ENCODE peak calls at places on chromosomes 11 and 22, in six cellular contexts. Q is aorta, C is fibroblast of mammary gland, I is breast epithelium, E is lower lobe of right lung, R is bronchial epithelial cell. K is an unnamed sample.

GRCh38 chr11:27507561-27508322 is 1.2 kb upstream of the LIN7C start:
- DNase-seq in I (no peak), E (no peak), C (peak), Q (no peak), R (no peak), K (no peak)

GRCh38 chr22:39417641-39418040 is 18.1 kb downstream of the TAB1 start:
- DNase-seq in Q (no peak), C (no peak), R (no peak), I (no peak), E (no peak), K (no peak)

GRCh38 chr11:40754297-40754696 is 705.2 kb downstream of the LRRC4C start:
- DNase-seq in Q (no peak), C (no peak), I (no peak), E (no peak), R (no peak), K (no peak)

GRCh38 chr22:48740086-48740730 is 1087.5 kb downstream of the BRD1 start:
- DNase-seq in C (no peak), I (no peak), R (no peak), Q (peak), E (no peak), K (no peak)

GRCh38 chr11:122173587-122173986 is 57.6 kb upstream of the BLID start:
- DNase-seq in Q (no peak), E (no peak), C (no peak), R (no peak), I (no peak), K (no peak)

GRCh38 chr11:72562431-72562830 is 111.8 kb downstream of the PDE2A start:
- DNase-seq in R (peak), C (no peak), I (no peak), E (no peak), Q (no peak), K (no peak)

GRCh38 chr22:49954991-49955580 is 5.5 kb upstream of the PIM3 start:
- DNase-seq in C (no peak), E (peak), I (no peak), R (no peak), Q (peak), K (no peak)

GRCh38 chr11:64262271-64263002 is 11.1 kb downstream of the PLCB3 start:
- DNase-seq in E (no peak), Q (no peak), R (no peak), C (no peak), I (no peak), K (no peak)

GRCh38 chr22:43830931-43831560 is 18.9 kb upstream of the EFCAB6 start:
- DNase-seq in Q (no peak), I (no peak), C (no peak), E (peak), R (no peak), K (no peak)

DNA sequence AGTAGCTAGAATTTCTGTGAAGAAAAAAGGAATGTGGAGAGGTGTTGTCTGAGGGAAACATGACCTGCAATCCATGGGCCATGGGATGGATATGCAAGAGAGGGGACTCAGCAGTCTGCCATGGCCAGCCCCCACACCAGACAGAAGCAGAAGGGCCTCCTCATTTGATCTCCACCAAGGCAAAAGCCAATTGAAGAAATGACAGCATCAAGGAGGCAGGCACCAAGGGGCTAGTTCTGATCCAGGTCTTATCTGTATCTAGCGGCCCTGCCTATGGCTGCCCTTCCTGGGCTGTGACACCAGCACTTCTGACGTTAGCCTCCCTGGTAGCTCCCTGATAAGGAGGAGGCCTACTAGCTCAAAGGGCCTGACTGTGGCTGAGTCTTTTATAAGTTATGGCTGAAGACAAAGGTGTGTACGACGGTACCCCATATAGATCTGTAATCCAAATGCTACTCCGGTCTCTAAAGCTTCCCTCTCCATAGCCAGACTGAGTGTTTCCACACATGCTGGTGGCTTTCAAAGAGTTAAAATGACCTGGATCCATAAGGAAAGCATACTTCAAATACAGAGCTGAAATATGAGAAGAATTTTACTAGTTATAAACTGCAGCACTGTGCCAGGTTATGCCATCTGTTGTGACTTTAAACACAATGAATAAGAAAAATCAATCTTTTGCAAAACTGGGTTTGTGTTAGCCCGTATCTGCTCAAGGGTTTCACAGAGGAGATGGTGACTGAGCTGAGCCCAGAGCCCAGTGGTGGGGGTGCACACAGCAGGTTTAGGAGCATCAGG is 34.4 kb downstream of the HIRA start:
- DNase-seq in E (no peak), C (no peak), R (no peak), Q (no peak), I (no peak), K (no peak)
- H3K4me3 ChIP-seq in E (no peak), C (no peak), R (no peak), Q (no peak), I (no peak), K (no peak)

GRCh38 chr22:21003782-21004181 is 1.9 kb upstream of the THAP7 start:
- DNase-seq in C (no peak), E (no peak), R (no peak), I (no peak), Q (no peak), K (no peak)
- H3K4me3 ChIP-seq in C (no peak), E (no peak), R (no peak), I (no peak), Q (no peak), K (no peak)

DNA sequence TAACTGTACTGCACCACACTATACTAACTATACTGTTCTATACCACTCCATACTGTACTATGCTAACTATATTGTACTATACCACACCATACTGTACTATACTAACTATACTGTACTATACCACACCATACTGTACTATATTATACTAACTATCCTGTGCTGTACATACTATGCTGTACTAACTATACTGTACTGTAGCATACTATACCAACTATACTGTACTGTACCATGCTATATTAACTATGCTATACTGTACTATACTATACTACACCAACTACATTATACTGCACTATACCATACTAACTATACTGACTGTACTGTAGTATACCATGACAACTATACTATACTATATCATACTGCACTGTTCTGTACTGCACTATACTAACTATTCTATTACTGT is 30.1 kb downstream of the ELF5 start:
- DNase-seq in R (no peak), C (no peak), Q (no peak), I (no peak), E (no peak), K (no peak)
- H3K4me3 ChIP-seq in R (no peak), C (no peak), Q (no peak), I (no peak), E (no peak), K (no peak)

DNA sequence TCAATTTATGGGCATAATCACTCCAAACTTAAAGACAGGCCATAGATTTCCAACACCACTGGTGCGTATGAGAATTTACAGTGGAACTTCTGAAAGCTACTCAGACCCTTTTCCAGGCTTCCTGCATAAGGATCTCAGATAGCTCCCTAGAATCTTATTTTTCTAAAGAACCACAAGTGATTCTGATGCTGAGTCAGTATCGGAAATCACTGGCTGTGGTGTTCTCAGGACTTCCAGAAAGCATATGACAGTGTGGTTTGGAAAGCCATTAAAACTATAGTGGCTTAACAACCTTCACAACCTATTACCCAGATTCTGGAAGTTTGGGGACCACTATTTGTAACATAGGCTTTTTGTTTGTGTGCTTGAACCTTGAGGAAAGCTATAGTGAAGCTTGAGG is 756.0 kb downstream of the DLG2 start:
- DNase-seq in E (no peak), Q (no peak), R (no peak), C (peak), I (no peak), K (no peak)
- H3K4me3 ChIP-seq in E (no peak), Q (no peak), R (no peak), C (no peak), I (no peak), K (no peak)

DNA sequence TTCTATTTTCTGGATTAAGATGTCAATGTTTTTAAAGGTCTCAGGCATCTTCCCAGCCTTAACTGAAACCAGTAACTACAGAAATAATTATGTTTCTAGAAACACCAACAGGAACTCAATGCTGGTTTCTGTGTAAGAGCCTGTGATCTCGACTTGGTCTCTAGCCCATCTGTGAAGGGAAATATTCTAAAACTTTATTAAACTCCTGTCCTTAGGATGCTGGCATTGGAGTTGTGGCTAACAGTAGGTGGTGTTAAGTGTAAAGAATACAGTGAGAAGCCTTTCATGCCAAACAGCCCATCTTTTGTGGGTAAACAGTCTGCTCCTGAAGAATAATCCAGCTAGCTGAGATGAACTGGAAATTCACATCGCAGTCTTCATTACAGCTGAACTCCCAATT is 133.2 kb downstream of the ADAMTS15 start:
- DNase-seq in E (no peak), I (no peak), C (no peak), R (peak), Q (no peak), K (no peak)
- H3K4me3 ChIP-seq in E (no peak), I (no peak), C (no peak), R (no peak), Q (no peak), K (no peak)

GRCh38 chr11:12863605-12864121 is 145.5 kb upstream of the RASSF10 start:
- DNase-seq in Q (no peak), E (no peak), R (no peak), I (no peak), C (no peak), K (no peak)

GRCh38 chr11:12859872-12860657 is 149.1 kb upstream of the RASSF10 start:
- DNase-seq in E (no peak), R (no peak), I (no peak), C (no peak), Q (no peak), K (no peak)

GRCh38 chr11:12864316-12865156 is 144.6 kb upstream of the RASSF10 start:
- DNase-seq in R (peak), C (no peak), I (no peak), E (no peak), Q (no peak), K (no peak)

GRCh38 chr11:12860827-12861226 is 148.3 kb upstream of the RASSF10 start:
- DNase-seq in C (no peak), R (no peak), I (no peak), Q (no peak), E (no peak), K (no peak)

DNA sequence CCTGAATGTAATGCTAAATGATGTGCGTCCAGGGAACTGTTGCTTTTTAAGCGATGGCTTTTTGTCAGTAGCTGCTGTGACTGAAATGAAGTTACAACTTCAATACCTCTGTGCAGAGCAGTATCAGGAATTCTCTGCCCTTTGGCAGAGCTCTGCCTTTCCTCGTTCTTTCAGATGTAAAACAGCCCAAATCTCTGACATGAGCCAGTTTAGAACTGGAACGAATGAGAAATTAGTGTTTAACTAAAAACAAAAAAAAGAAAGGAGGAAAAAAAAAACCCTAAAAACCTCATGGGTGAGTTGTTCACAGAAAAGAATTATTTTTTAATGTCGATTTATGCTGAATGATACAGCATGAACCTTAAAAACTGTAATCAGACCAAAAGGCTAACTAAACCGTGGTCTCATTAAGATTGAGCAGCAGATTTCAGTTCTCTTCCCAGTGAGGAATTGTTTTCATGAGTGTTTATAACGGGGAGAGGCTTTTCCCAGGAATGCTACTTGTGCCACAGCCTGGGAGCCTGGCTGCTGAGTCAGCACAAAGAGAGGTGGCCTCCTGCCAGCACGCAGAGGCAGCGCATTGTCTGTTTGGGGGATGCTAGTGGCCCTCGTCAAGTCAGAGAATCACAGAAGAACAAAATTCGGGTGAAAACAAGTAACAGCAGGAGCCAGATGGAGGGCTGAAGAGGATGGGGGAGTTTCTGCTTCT is 146.2 kb upstream of the RASSF10 start:
- DNase-seq in I (no peak), Q (no peak), C (peak), R (no peak), E (no peak), K (no peak)
- H3K4me3 ChIP-seq in I (peak), Q (no peak), C (no peak), R (no peak), E (no peak), K (no peak)

DNA sequence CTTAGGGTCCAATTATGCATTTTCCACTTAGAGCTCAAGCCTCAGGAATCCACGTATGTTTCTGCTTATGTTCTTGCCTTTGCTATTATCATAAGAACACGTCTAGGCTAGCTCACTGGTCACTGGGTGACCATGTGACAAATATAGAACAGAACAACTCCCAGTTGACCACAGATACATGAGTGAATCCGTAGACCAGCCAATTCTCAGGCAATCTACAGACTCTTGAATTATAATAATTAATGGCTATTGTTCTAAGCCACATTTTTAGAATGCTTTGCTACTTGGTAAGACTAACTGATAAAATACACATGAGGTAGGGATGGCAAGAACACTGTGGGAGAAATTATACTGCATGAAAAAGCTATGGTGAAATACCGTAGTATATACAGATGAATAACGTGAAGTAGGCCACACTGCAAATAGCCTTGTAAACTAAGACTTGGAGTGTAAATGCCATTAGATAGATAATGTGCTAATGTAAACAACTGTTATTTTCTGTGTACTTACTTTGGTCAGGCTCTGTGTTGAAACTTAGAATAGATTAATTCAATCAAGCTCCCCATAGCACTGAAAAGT is 366.1 kb upstream of the CCDC179 start:
- DNase-seq in I (no peak), Q (no peak), E (no peak), C (peak), R (peak), K (no peak)
- H3K4me3 ChIP-seq in I (no peak), Q (no peak), E (no peak), C (no peak), R (no peak), K (no peak)

GRCh38 chr11:705646-706438 is at the start of gene EPS8L2:
- DNase-seq in C (no peak), I (no peak), E (peak), Q (peak), R (peak), K (no peak)

GRCh38 chr11:707817-708420 is 1.9 kb downstream of the EPS8L2 start:
- DNase-seq in C (no peak), R (no peak), Q (no peak), I (no peak), E (peak), K (no peak)

GRCh38 chr11:706957-707816 is 1.2 kb downstream of the EPS8L2 start:
- DNase-seq in R (no peak), Q (peak), I (no peak), E (peak), C (no peak), K (no peak)

GRCh38 chr11:704799-705645 is 1.0 kb upstream of the EPS8L2 start:
- DNase-seq in I (peak), E (peak), Q (no peak), C (no peak), R (peak), K (no peak)

GRCh38 chr11:706439-706956 is 467 bp downstream of the EPS8L2 start:
- DNase-seq in Q (peak), R (peak), E (peak), C (peak), I (no peak), K (no peak)
- H3K4me3 ChIP-seq in Q (peak), R (peak), E (peak), C (peak), I (peak), K (no peak)